ENCODE peak calls at places on chromosomes 6 and 20, in six cellular contexts. Y is H9, U is GM23248, J is K562, I is keratinocyte, R is mesendoderm. A is an unnamed sample.

GRCh38 chr6:4593891-4594445 is 182.2 kb upstream of the CDYL start:
- DNase-seq in Y (no peak), U (peak; percentile 62), J (no peak), I (no peak), R (no peak), A (no peak)

GRCh38 chr20:25320035-25320800 is 70.4 kb downstream of the ABHD12 start:
- DNase-seq in Y (no peak), U (no peak), J (no peak), I (no peak), R (no peak), A (no peak)

GRCh38 chr6:170114187-170114945 is 176.5 kb downstream of the DLL1 start:
- DNase-seq in Y (no peak), U (no peak), J (no peak), I (no peak), R (no peak), A (no peak)

GRCh38 chr6:87828044-87828443 is 126.0 kb upstream of the AKIRIN2 start:
- DNase-seq in Y (no peak), U (no peak), J (no peak), I (no peak), R (no peak), A (no peak)

GRCh38 chr6:75143186-75143585 is 62.7 kb downstream of the COL12A1 start:
- DNase-seq in Y (no peak), U (peak; percentile 91), J (no peak), I (no peak), R (no peak), A (no peak)

GRCh38 chr6:52293067-52293466 is 8.5 kb upstream of the MCM3 start:
- DNase-seq in Y (no peak), U (no peak), J (no peak), I (no peak), R (no peak), A (no peak)

GRCh38 chr20:61360296-61360695 is 108.2 kb downstream of the CDH4 start:
- DNase-seq in Y (no peak), U (no peak), J (no peak), I (no peak), R (no peak), A (no peak)

GRCh38 chr20:10307359-10307735 is 88.7 kb downstream of the SNAP25 start:
- DNase-seq in Y (no peak), U (peak; percentile 19), J (no peak), I (no peak), R (no peak), A (no peak)

GRCh38 chr6:125210667-125211066 is 57.1 kb downstream of the TPD52L1 start:
- DNase-seq in Y (no peak), U (no peak), J (no peak), I (no peak), R (no peak), A (no peak)

GRCh38 chr6:46370622-46371021 is 120.6 kb downstream of the RCAN2 start:
- DNase-seq in Y (no peak), U (no peak), J (peak; percentile 12), I (no peak), R (peak; percentile 23), A (peak; percentile 28)

GRCh38 chr6:157606516-157606915 is 216.5 kb upstream of the SNX9 start:
- DNase-seq in Y (no peak), U (no peak), J (no peak), I (no peak), R (no peak), A (no peak)

GRCh38 chr6:14542670-14543366 is 425.2 kb downstream of the CD83 start:
- DNase-seq in Y (no peak), U (peak; percentile 92), J (no peak), I (no peak), R (no peak), A (no peak)

GRCh38 chr20:10721112-10721896 is 47.5 kb upstream of the JAG1 start:
- DNase-seq in Y (no peak), U (no peak), J (no peak), I (no peak), R (no peak), A (no peak)

GRCh38 chr6:39200498-39201020 is 28.7 kb downstream of the KCNK5 start:
- DNase-seq in Y (no peak), U (no peak), J (no peak), I (no peak), R (no peak), A (no peak)

GRCh38 chr6:77463881-77464867 is 883 bp upstream of the HTR1B start:
- DNase-seq in Y (peak; percentile 86), U (no peak), J (no peak), I (no peak), R (peak; percentile 90), A (peak; percentile 68)

GRCh38 chr20:59161626-59162170 is 1.9 kb upstream of the ZNF831 start:
- DNase-seq in Y (no peak), U (no peak), J (no peak), I (no peak), R (no peak), A (no peak)

GRCh38 chr6:14934011-14934410 is 311.9 kb upstream of the JARID2 start:
- DNase-seq in Y (no peak), U (no peak), J (no peak), I (no peak), R (no peak), A (no peak)

DNA sequence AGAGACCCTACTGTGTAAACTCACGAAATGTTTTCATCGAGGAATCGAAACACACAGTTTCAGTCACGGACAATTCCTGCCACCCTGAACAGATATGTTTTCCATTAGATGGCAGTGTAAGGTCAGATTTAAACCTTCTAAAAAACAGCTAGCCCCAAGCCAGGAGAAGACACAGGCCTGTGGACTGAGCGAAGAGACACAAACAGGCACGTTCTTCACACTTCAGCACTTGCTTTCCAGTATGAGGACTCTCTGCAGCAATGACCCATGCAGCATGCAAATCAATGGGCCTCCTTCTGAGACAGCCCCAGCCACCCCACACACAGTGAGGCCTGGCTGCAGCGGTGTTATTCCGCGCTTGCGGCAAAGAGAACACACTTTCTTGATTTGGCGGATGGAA is 31.9 kb downstream of the HUS1B start:
- DNase-seq in Y (no peak), U (peak; percentile 2), J (peak; percentile 22), I (no peak), R (peak; percentile 56), A (peak; percentile 36)
- H3K9ac ChIP-seq in Y (no peak overlapping the region), U (no peak overlapping the region), J (no peak overlapping the region), I (no peak overlapping the region), R (no peak overlapping the region), A (no peak overlapping the region)

GRCh38 chr20:32508775-32509119 is 76.4 kb downstream of the NOL4L start:
- DNase-seq in Y (peak; percentile 15), U (no peak), J (no peak), I (no peak), R (no peak), A (no peak)
- H3K4me2 ChIP-seq in Y (no peak overlapping the region), U (no peak overlapping the region), J (no peak overlapping the region), I (no peak overlapping the region), R (no peak overlapping the region), A (no peak overlapping the region)

DNA sequence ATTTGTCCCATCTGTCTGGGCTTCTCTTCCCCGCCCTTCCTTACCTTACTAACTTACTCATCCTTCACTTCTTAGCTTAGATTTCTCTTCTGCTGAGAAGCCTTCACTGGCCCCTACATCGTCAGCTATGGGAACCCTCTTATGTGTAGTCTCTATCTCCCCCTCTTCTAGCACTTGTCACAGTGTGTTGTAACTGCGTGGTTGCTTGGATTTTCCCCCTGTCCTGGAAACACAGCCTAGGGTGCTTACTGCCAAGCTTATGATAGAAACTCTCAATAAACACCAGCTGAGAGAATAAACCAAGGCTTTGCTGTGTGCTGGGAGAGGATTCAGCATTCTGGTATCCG is 68.5 kb downstream of the SGK1 start:
- DNase-seq in Y (no peak), U (no peak), J (no peak), I (no peak), R (no peak), A (no peak)
- H3K9ac ChIP-seq in Y (no peak overlapping the region), U (no peak overlapping the region), J (no peak overlapping the region), I (no peak overlapping the region), R (no peak overlapping the region), A (no peak overlapping the region)

GRCh38 chr6:122014961-122015360 is 384.5 kb upstream of the HSF2 start:
- DNase-seq in Y (no peak), U (peak; percentile 78), J (no peak), I (no peak), R (no peak), A (no peak)
- H3K4me2 ChIP-seq in Y (no peak overlapping the region), U (peak overlapping the region; percentile 15), J (no peak overlapping the region), I (no peak overlapping the region), R (no peak overlapping the region), A (no peak overlapping the region)

GRCh38 chr6:162852810-162853577 is 125.2 kb downstream of the PACRG start:
- DNase-seq in Y (no peak), U (no peak), J (no peak), I (no peak), R (no peak), A (peak; percentile 52)

GRCh38 chr6:162857321-162857720 is 129.5 kb downstream of the PACRG start:
- DNase-seq in Y (no peak), U (no peak), J (no peak), I (no peak), R (no peak), A (peak; percentile 29)

GRCh38 chr6:162854734-162855191 is 127.0 kb downstream of the PACRG start:
- DNase-seq in Y (no peak), U (no peak), J (no peak), I (no peak), R (peak; percentile 24), A (peak; percentile 23)

GRCh38 chr6:162854228-162854627 is 126.5 kb downstream of the PACRG start:
- DNase-seq in Y (no peak), U (no peak), J (no peak), I (no peak), R (no peak), A (no peak)

GRCh38 chr6:162856885-162857284 is 129.1 kb downstream of the PACRG start:
- DNase-seq in Y (peak; percentile 77), U (peak; percentile 85), J (no peak), I (peak; percentile 33), R (peak; percentile 95), A (peak; percentile 88)
- H3K9ac ChIP-seq in Y (no peak overlapping the region), U (peak overlapping the region; percentile 56), J (no peak overlapping the region), I (no peak overlapping the region), R (peak overlapping the region; percentile 13), A (no peak overlapping the region)

GRCh38 chr6:154156135-154156948 is 117.3 kb downstream of the OPRM1 start:
- DNase-seq in Y (peak; percentile 83), U (peak; percentile 53), J (peak; percentile 21), I (no peak), R (peak; percentile 81), A (peak; percentile 58)
- H3K4me2 ChIP-seq in Y (no peak overlapping the region), U (no peak overlapping the region), J (no peak overlapping the region), I (no peak overlapping the region), R (no peak overlapping the region), A (no peak overlapping the region)

DNA sequence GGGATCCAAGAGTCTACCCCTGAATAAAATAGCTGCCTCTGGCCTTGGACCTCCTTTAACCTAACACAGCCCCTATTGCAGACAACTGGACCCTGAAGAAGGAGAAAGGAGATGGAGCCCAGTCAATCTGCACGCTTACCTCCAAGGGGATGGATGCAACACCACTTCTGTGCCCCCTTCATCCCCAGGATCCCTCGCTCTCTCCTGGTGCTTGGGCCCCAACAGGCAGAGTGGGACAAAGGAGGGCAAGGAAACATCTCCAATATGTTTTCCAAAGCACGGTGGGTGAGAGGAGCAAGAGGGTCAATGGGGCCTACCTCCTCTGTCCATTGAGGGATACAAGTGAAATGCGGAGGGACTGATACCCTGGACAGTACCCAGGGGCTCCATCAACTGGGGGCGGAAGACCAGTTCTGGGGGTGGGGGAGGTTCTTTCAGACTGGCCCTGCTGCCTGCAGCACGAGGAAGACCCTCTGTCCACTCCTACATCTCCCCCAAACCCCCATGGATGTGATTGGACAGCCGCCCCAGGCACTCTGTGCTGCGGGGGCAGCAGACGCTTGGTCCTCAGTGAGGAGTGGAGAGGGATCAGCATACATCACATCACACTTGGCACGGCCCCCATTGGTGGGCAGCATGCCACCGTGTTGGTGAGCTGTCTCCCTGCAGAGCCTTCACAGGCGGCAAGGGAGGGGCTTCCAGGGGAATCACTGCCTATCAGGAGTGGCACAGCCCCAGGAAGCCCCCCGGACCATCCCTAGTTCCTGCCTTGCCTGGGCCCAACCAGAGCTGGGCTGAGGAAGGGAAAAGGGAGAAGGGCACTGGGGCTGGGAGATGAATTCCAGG is 70.6 kb downstream of the MRPL14 start:
- DNase-seq in Y (no peak), U (peak; percentile 59), J (no peak), I (no peak), R (no peak), A (no peak)
- H3K9ac ChIP-seq in Y (no peak overlapping the region), U (peak overlapping the region; percentile 18), J (peak overlapping the region; percentile 30), I (no peak overlapping the region), R (no peak overlapping the region), A (no peak overlapping the region)